ENCODE peak calls at places on chromosomes 6 and 20, in seven cellular contexts. F is uterus, J is esophagus squamous epithelium, A is IMR-90, L is upper lobe of left lung, S is body of pancreas, V is lower leg skin. Y is an unnamed sample.

GRCh38 chr20:21303872-21304586 is 898 bp downstream of the XRN2 start:
- DNase-seq in L (no peak), V (no peak), S (no peak), A (peak; percentile 18), F (no peak), J (no peak), Y (no peak)

GRCh38 chr20:15835811-15836210 is 737.4 kb downstream of the KIF16B start:
- DNase-seq in L (no peak), F (no peak), A (no peak), V (no peak), S (no peak), J (no peak), Y (no peak)

GRCh38 chr6:101402618-101403002 is 9.1 kb downstream of the GRIK2 start:
- DNase-seq in F (no peak), V (no peak), J (no peak), S (no peak), A (no peak), L (no peak), Y (no peak)

GRCh38 chr6:69424581-69424980 is 372.2 kb downstream of the LMBRD1 start:
- DNase-seq in S (no peak), J (no peak), V (no peak), F (no peak), L (no peak), A (no peak), Y (no peak)

GRCh38 chr6:56437171-56437900 is 190.0 kb upstream of the COL21A1 start:
- DNase-seq in V (no peak), L (no peak), S (no peak), A (no peak), F (no peak), J (no peak), Y (no peak)

GRCh38 chr6:95517004-95517403 is 60.3 kb upstream of the MANEA start:
- DNase-seq in F (no peak), L (no peak), V (no peak), A (no peak), J (no peak), S (no peak), Y (no peak)

GRCh38 chr20:44404204-44405181 is 49.0 kb downstream of the HNF4A start:
- DNase-seq in F (no peak), A (no peak), V (no peak), S (no peak), J (no peak), L (no peak), Y (no peak)

GRCh38 chr6:155528335-155528734 is 72.7 kb upstream of the NOX3 start:
- DNase-seq in F (no peak), J (no peak), V (no peak), L (no peak), S (no peak), A (no peak), Y (no peak)

GRCh38 chr6:95967594-95967993 is 48.2 kb upstream of the FUT9 start:
- DNase-seq in V (no peak), L (no peak), S (no peak), A (no peak), F (no peak), J (no peak), Y (no peak)

GRCh38 chr6:4055420-4056041 is 23.4 kb downstream of the FAM217A start:
- DNase-seq in F (no peak), A (peak; percentile 89), J (no peak), V (peak; percentile 34), L (no peak), S (peak; percentile 52), Y (peak; percentile 35)

GRCh38 chr6:14634072-14634471 is 516.5 kb downstream of the CD83 start:
- DNase-seq in S (no peak), V (no peak), A (no peak), F (no peak), L (no peak), J (no peak), Y (no peak)

GRCh38 chr6:151248295-151248694 is 8.5 kb downstream of the AKAP12 start:
- DNase-seq in A (no peak), S (no peak), L (no peak), F (no peak), V (no peak), J (no peak), Y (no peak)
- TF ChIP-seq POLR2A in A (no peak), S (no peak), L (no peak), F (no peak), V (no peak), J (no peak), Y (no peak)

GRCh38 chr6:10585232-10585887 is 64.2 kb downstream of the GCNT2 start:
- DNase-seq in F (no peak), A (no peak), J (no peak), L (no peak), S (no peak), V (no peak), Y (no peak)
- TF ChIP-seq POLR2A in F (no peak), A (no peak), J (no peak), L (no peak), S (no peak), V (no peak), Y (no peak)

GRCh38 chr20:49104365-49104648 is 58.2 kb downstream of the CSE1L start:
- DNase-seq in L (no peak), J (no peak), A (no peak), S (no peak), V (no peak), F (no peak), Y (no peak)
- TF ChIP-seq POLR2A in L (no peak), J (no peak), A (no peak), S (no peak), V (no peak), F (no peak), Y (no peak)

DNA sequence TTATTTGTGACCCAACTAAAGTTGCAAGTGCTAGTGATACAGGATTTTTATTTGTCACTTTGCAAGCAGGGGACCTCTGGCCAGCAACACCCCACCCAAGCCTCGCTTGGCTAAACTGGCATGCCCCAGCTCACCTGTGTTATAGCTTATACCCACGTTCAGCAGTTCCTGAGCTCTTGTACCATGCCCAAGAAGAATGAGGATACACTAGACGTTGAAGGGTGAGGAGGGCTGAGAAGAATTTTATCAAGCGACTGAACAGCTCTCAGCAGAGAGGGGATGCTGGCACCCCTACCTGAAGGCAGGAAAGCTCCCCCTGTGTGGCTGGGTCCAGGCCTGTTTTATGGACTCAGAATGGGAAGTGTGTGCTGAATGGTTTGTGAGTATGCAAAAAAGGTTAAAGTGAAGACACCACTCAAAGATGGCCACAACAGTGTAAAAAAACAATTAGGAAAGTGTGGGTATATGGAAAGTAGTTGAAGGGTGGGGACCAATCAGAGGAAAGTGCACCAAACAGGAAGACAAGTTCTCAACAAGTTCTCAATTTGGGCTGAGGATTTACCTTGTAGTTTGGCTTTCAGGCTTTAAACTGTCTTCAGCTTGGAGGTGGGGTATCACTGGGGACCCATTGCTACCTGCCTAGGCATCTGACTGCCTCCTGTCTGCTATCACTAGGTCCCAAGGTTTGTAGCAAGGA is 14.9 kb downstream of the BTN2A1 start:
- DNase-seq in J (no peak), F (no peak), A (no peak), L (no peak), S (no peak), V (no peak), Y (no peak)
- TF ChIP-seq POLR2A in J (no peak), F (no peak), A (no peak), L (no peak), S (no peak), V (no peak), Y (no peak)

DNA sequence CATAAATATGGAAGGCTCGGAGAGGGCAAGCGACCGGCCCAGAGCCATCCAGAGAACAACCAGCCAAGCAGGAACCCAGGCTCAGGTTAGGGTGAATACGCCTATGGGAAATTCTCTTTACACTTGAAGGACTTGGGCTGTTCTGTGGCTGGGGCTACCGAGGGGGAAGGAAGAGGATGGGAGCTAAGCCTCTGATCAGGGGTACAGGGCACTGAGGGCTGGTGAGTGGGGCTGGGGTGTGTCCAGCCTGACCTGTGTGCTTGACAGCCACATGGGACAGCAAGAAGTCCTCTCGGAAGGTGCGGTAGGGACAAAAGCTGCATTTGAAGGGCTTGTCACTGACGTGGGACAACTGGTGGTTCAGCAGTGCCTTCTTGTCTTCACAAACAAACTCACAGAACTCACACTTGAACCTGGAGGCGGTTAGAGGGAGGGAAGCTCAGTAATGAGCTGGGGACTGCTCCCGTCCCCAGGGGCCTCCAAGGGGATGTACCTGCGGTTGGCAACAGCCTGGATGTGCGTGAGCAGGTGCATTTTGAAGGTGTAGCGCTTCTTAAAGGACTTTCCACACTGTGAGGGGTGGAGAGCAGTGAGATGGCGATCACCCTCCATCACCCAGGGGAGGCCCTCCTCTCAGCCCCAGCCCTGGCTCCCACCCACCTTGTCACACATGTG is 11.9 kb downstream of the ZNF335 start:
- DNase-seq in V (no peak), J (no peak), S (no peak), F (no peak), A (no peak), L (no peak), Y (no peak)
- TF ChIP-seq POLR2A in V (no peak), J (no peak), S (no peak), F (no peak), A (no peak), L (no peak), Y (no peak)

GRCh38 chr6:29633532-29633901 is 534 bp upstream of the GABBR1 start:
- DNase-seq in V (no peak), J (no peak), L (no peak), S (no peak), A (peak; percentile 15), F (no peak), Y (no peak)

GRCh38 chr6:29631860-29632731 is 887 bp downstream of the GABBR1 start:
- DNase-seq in S (peak; percentile 33), L (peak; percentile 55), F (peak; percentile 83), V (peak; percentile 27), A (peak; percentile 55), J (no peak), Y (peak; percentile 47)

GRCh38 chr6:29629571-29629970 is 3.4 kb downstream of the GABBR1 start:
- DNase-seq in J (no peak), L (no peak), S (no peak), F (no peak), A (no peak), V (no peak), Y (no peak)

GRCh38 chr6:29631209-29631810 is 1.7 kb downstream of the GABBR1 start:
- DNase-seq in V (no peak), A (peak; percentile 34), L (no peak), S (no peak), J (no peak), F (no peak), Y (no peak)

GRCh38 chr6:29632789-29633531 is at the start of gene GABBR1:
- DNase-seq in V (peak; percentile 84), F (peak; percentile 90), A (peak; percentile 79), L (peak; percentile 91), S (peak; percentile 78), J (no peak), Y (peak; percentile 96)
- TF ChIP-seq POLR2A in V (no peak), F (peak; percentile 75), A (no peak), L (no peak), S (peak; percentile 35), J (peak; percentile 11), Y (peak; percentile 51)